ENCODE peak calls at places on chromosomes 3 and 15, in six cellular contexts. One of them, this sample, is unnamed.

GRCh38 chr15:38520035-38520434 is 44.6 kb downstream of the RASGRP1 start:
- DNase-seq in psoas muscle: no peak
- DNase-seq in dorsolateral prefrontal cortex: no peak
- DNase-seq in mesothelial cell of epicardium: no peak
- DNase-seq in pancreas: no peak
- DNase-seq in omental fat pad: no peak
- DNase-seq in this sample: no peak

GRCh38 chr15:34716111-34716510 is 38.7 kb downstream of the GJD2 start:
- DNase-seq in pancreas: no peak
- DNase-seq in mesothelial cell of epicardium: no peak
- DNase-seq in omental fat pad: no peak
- DNase-seq in psoas muscle: peak; percentile 20
- DNase-seq in dorsolateral prefrontal cortex: no peak
- DNase-seq in this sample: no peak

GRCh38 chr15:80480171-80480811 is 76.1 kb downstream of the ARNT2 start:
- DNase-seq in mesothelial cell of epicardium: no peak
- DNase-seq in pancreas: no peak
- DNase-seq in psoas muscle: peak; percentile 35
- DNase-seq in dorsolateral prefrontal cortex: no peak
- DNase-seq in omental fat pad: no peak
- DNase-seq in this sample: no peak

GRCh38 chr3:122921791-122922651 is 105.5 kb downstream of the SEMA5B start:
- DNase-seq in pancreas: no peak
- DNase-seq in mesothelial cell of epicardium: no peak
- DNase-seq in dorsolateral prefrontal cortex: no peak
- DNase-seq in omental fat pad: no peak
- DNase-seq in psoas muscle: no peak
- DNase-seq in this sample: no peak

GRCh38 chr3:129593595-129594339 is 12.7 kb downstream of the PLXND1 start:
- DNase-seq in mesothelial cell of epicardium: no peak
- DNase-seq in pancreas: no peak
- DNase-seq in psoas muscle: peak; percentile 25
- DNase-seq in dorsolateral prefrontal cortex: no peak
- DNase-seq in omental fat pad: no peak
- DNase-seq in this sample: peak; percentile 68

GRCh38 chr3:188061133-188061532 is 92.8 kb upstream of the LPP start:
- DNase-seq in dorsolateral prefrontal cortex: no peak
- DNase-seq in mesothelial cell of epicardium: no peak
- DNase-seq in psoas muscle: no peak
- DNase-seq in pancreas: no peak
- DNase-seq in omental fat pad: no peak
- DNase-seq in this sample: peak; percentile 24

GRCh38 chr3:16741890-16742289 is 136.7 kb upstream of the DAZL start:
- DNase-seq in omental fat pad: no peak
- DNase-seq in dorsolateral prefrontal cortex: no peak
- DNase-seq in psoas muscle: peak; percentile 29
- DNase-seq in pancreas: no peak
- DNase-seq in mesothelial cell of epicardium: no peak
- DNase-seq in this sample: no peak

GRCh38 chr15:23548071-23548470 is 17.4 kb upstream of the MKRN3 start:
- DNase-seq in omental fat pad: no peak
- DNase-seq in dorsolateral prefrontal cortex: no peak
- DNase-seq in mesothelial cell of epicardium: no peak
- DNase-seq in psoas muscle: no peak
- DNase-seq in pancreas: no peak
- DNase-seq in this sample: no peak

GRCh38 chr15:100075284-100075683 is 266.5 kb downstream of the ADAMTS17 start:
- DNase-seq in mesothelial cell of epicardium: no peak
- DNase-seq in dorsolateral prefrontal cortex: no peak
- DNase-seq in omental fat pad: no peak
- DNase-seq in psoas muscle: no peak
- DNase-seq in pancreas: no peak
- DNase-seq in this sample: no peak

GRCh38 chr3:122322095-122323075 is 2.7 kb upstream of the CSTA start:
- DNase-seq in dorsolateral prefrontal cortex: no peak
- DNase-seq in psoas muscle: no peak
- DNase-seq in mesothelial cell of epicardium: no peak
- DNase-seq in omental fat pad: no peak
- DNase-seq in pancreas: no peak
- DNase-seq in this sample: no peak

GRCh38 chr15:95169701-95170459 is 938.5 kb downstream of the MCTP2 start:
- DNase-seq in dorsolateral prefrontal cortex: peak; percentile 66
- DNase-seq in pancreas: no peak
- DNase-seq in omental fat pad: no peak
- DNase-seq in mesothelial cell of epicardium: no peak
- DNase-seq in psoas muscle: peak; percentile 40
- DNase-seq in this sample: no peak

GRCh38 chr3:151804267-151804666 is 9.6 kb upstream of the AADAC start:
- DNase-seq in mesothelial cell of epicardium: no peak
- DNase-seq in pancreas: no peak
- DNase-seq in dorsolateral prefrontal cortex: no peak
- DNase-seq in psoas muscle: no peak
- DNase-seq in omental fat pad: no peak
- DNase-seq in this sample: no peak

GRCh38 chr3:11914651-11915050 is 68.0 kb upstream of the TAMM41 start:
- DNase-seq in mesothelial cell of epicardium: peak; percentile 19
- DNase-seq in omental fat pad: no peak
- DNase-seq in pancreas: no peak
- DNase-seq in psoas muscle: no peak
- DNase-seq in dorsolateral prefrontal cortex: no peak
- DNase-seq in this sample: no peak

GRCh38 chr3:94360982-94361381 is 298.1 kb downstream of the NSUN3 start:
- DNase-seq in dorsolateral prefrontal cortex: no peak
- DNase-seq in omental fat pad: no peak
- DNase-seq in pancreas: no peak
- DNase-seq in mesothelial cell of epicardium: no peak
- DNase-seq in psoas muscle: peak; percentile 31
- DNase-seq in this sample: no peak

GRCh38 chr3:103127737-103128136 is 692.9 kb downstream of the ZPLD1 start:
- DNase-seq in mesothelial cell of epicardium: no peak
- DNase-seq in psoas muscle: no peak
- DNase-seq in dorsolateral prefrontal cortex: no peak
- DNase-seq in omental fat pad: no peak
- DNase-seq in pancreas: no peak
- DNase-seq in this sample: no peak

GRCh38 chr3:168865022-168865551 is 769.4 kb upstream of the GOLIM4 start:
- DNase-seq in psoas muscle: no peak
- DNase-seq in pancreas: no peak
- DNase-seq in mesothelial cell of epicardium: no peak
- DNase-seq in omental fat pad: no peak
- DNase-seq in dorsolateral prefrontal cortex: no peak
- DNase-seq in this sample: no peak

GRCh38 chr3:113218011-113218678 is 6.8 kb downstream of the BOC start:
- DNase-seq in psoas muscle: no peak
- DNase-seq in mesothelial cell of epicardium: no peak
- DNase-seq in pancreas: no peak
- DNase-seq in dorsolateral prefrontal cortex: no peak
- DNase-seq in omental fat pad: no peak
- DNase-seq in this sample: no peak

GRCh38 chr3:159174715-159175390 is 373.0 kb downstream of the MFSD1 start:
- DNase-seq in omental fat pad: no peak
- DNase-seq in psoas muscle: no peak
- DNase-seq in pancreas: no peak
- DNase-seq in mesothelial cell of epicardium: no peak
- DNase-seq in dorsolateral prefrontal cortex: no peak
- DNase-seq in this sample: no peak

GRCh38 chr3:126664591-126665214 is 9.8 kb upstream of the TXNRD3 start:
- DNase-seq in omental fat pad: no peak
- DNase-seq in dorsolateral prefrontal cortex: no peak
- DNase-seq in psoas muscle: no peak
- DNase-seq in pancreas: no peak
- DNase-seq in mesothelial cell of epicardium: no peak
- DNase-seq in this sample: no peak

GRCh38 chr3:175404667-175405066 is 545.5 kb downstream of the NAALADL2 start:
- DNase-seq in omental fat pad: no peak
- DNase-seq in psoas muscle: no peak
- DNase-seq in pancreas: no peak
- DNase-seq in mesothelial cell of epicardium: no peak
- DNase-seq in dorsolateral prefrontal cortex: no peak
- DNase-seq in this sample: no peak

GRCh38 chr15:74053941-74054529 is 28.3 kb downstream of the GOLGA6A start:
- DNase-seq in mesothelial cell of epicardium: peak; percentile 78
- DNase-seq in pancreas: peak; percentile 71
- DNase-seq in omental fat pad: no peak
- DNase-seq in dorsolateral prefrontal cortex: peak; percentile 68
- DNase-seq in psoas muscle: peak; percentile 82
- DNase-seq in this sample: no peak

GRCh38 chr15:26842391-26842790 is 24.5 kb upstream of the GABRA5 start:
- DNase-seq in dorsolateral prefrontal cortex: no peak
- DNase-seq in mesothelial cell of epicardium: no peak
- DNase-seq in pancreas: no peak
- DNase-seq in omental fat pad: no peak
- DNase-seq in psoas muscle: no peak
- DNase-seq in this sample: no peak

GRCh38 chr3:54213910-54214309 is 91.6 kb downstream of the CACNA2D3 start:
- DNase-seq in omental fat pad: no peak
- DNase-seq in psoas muscle: no peak
- DNase-seq in pancreas: no peak
- DNase-seq in dorsolateral prefrontal cortex: no peak
- DNase-seq in mesothelial cell of epicardium: no peak
- DNase-seq in this sample: no peak

GRCh38 chr3:166527325-166527724 is 690.1 kb upstream of the BCHE start:
- DNase-seq in psoas muscle: no peak
- DNase-seq in mesothelial cell of epicardium: no peak
- DNase-seq in pancreas: no peak
- DNase-seq in dorsolateral prefrontal cortex: no peak
- DNase-seq in omental fat pad: no peak
- DNase-seq in this sample: no peak

GRCh38 chr3:27357665-27358258 is 11.4 kb downstream of the NEK10 start:
- DNase-seq in dorsolateral prefrontal cortex: no peak
- DNase-seq in mesothelial cell of epicardium: peak; percentile 46
- DNase-seq in psoas muscle: no peak
- DNase-seq in omental fat pad: no peak
- DNase-seq in pancreas: peak; percentile 32
- DNase-seq in this sample: no peak

GRCh38 chr15:78418239-78418638 is 19.8 kb upstream of the IREB2 start:
- DNase-seq in dorsolateral prefrontal cortex: no peak
- DNase-seq in pancreas: no peak
- DNase-seq in psoas muscle: no peak
- DNase-seq in omental fat pad: no peak
- DNase-seq in mesothelial cell of epicardium: no peak
- DNase-seq in this sample: no peak

GRCh38 chr15:78418681-78419080 is 19.3 kb upstream of the IREB2 start:
- DNase-seq in mesothelial cell of epicardium: no peak
- DNase-seq in pancreas: no peak
- DNase-seq in psoas muscle: no peak
- DNase-seq in dorsolateral prefrontal cortex: no peak
- DNase-seq in omental fat pad: no peak
- DNase-seq in this sample: no peak

GRCh38 chr15:78414608-78415250 is 23.3 kb upstream of the IREB2 start:
- DNase-seq in mesothelial cell of epicardium: no peak
- DNase-seq in dorsolateral prefrontal cortex: no peak
- DNase-seq in pancreas: no peak
- DNase-seq in omental fat pad: no peak
- DNase-seq in psoas muscle: no peak
- DNase-seq in this sample: no peak

GRCh38 chr15:78419331-78419730 is 18.7 kb upstream of the IREB2 start:
- DNase-seq in psoas muscle: no peak
- DNase-seq in omental fat pad: no peak
- DNase-seq in dorsolateral prefrontal cortex: no peak
- DNase-seq in pancreas: no peak
- DNase-seq in mesothelial cell of epicardium: no peak
- DNase-seq in this sample: no peak

DNA sequence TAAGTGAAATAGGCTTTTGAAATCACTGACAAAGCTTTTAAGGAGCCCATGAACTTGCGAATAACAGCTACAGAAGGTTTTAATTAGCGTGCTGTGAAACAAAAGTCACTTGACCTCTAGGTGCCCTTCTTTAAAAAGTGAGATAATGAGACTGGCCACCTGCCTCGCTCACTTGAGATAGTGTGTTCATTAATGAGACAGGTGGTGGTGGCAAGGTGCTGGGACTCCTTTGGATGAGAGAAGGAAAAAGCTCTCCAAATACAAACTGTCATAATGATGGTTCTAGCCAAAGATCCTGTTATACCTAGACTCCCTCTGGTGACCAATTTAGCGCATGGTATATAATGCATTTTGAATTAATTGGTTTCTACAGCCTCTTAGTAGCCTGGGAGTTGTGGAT is 22.7 kb upstream of the IREB2 start:
- DNase-seq in mesothelial cell of epicardium: no peak
- DNase-seq in dorsolateral prefrontal cortex: no peak
- DNase-seq in psoas muscle: no peak
- DNase-seq in pancreas: no peak
- DNase-seq in omental fat pad: no peak
- DNase-seq in this sample: no peak
- TF ChIP-seq CTCF in mesothelial cell of epicardium: peak; percentile 51
- TF ChIP-seq CTCF in dorsolateral prefrontal cortex: peak; percentile 44
- TF ChIP-seq CTCF in psoas muscle: peak; percentile 17
- TF ChIP-seq CTCF in pancreas: no peak
- TF ChIP-seq CTCF in omental fat pad: no peak
- TF ChIP-seq CTCF in this sample: no peak

GRCh38 chr3:134527037-134527436 is 41.2 kb downstream of the CEP63 start:
- DNase-seq in pancreas: no peak
- DNase-seq in omental fat pad: no peak
- DNase-seq in dorsolateral prefrontal cortex: no peak
- DNase-seq in mesothelial cell of epicardium: no peak
- DNase-seq in psoas muscle: no peak
- DNase-seq in this sample: no peak
- TF ChIP-seq CTCF in pancreas: no peak
- TF ChIP-seq CTCF in omental fat pad: no peak
- TF ChIP-seq CTCF in dorsolateral prefrontal cortex: no peak
- TF ChIP-seq CTCF in mesothelial cell of epicardium: no peak
- TF ChIP-seq CTCF in psoas muscle: no peak
- TF ChIP-seq CTCF in this sample: no peak

GRCh38 chr15:72302955-72303354 is 17.0 kb downstream of the CELF6 start:
- DNase-seq in pancreas: no peak
- DNase-seq in mesothelial cell of epicardium: no peak
- DNase-seq in psoas muscle: no peak
- DNase-seq in omental fat pad: no peak
- DNase-seq in dorsolateral prefrontal cortex: no peak
- DNase-seq in this sample: no peak

GRCh38 chr15:72304596-72304995 is 15.4 kb downstream of the CELF6 start:
- DNase-seq in dorsolateral prefrontal cortex: no peak
- DNase-seq in psoas muscle: no peak
- DNase-seq in pancreas: no peak
- DNase-seq in mesothelial cell of epicardium: no peak
- DNase-seq in omental fat pad: no peak
- DNase-seq in this sample: no peak

GRCh38 chr15:72312605-72313447 is 7.1 kb downstream of the CELF6 start:
- DNase-seq in psoas muscle: peak; percentile 50
- DNase-seq in dorsolateral prefrontal cortex: peak; percentile 71
- DNase-seq in mesothelial cell of epicardium: peak; percentile 53
- DNase-seq in pancreas: peak; percentile 79
- DNase-seq in omental fat pad: no peak
- DNase-seq in this sample: peak; percentile 53

GRCh38 chr15:72306211-72306785 is 13.7 kb downstream of the CELF6 start:
- DNase-seq in psoas muscle: no peak
- DNase-seq in dorsolateral prefrontal cortex: peak; percentile 79
- DNase-seq in mesothelial cell of epicardium: no peak
- DNase-seq in omental fat pad: no peak
- DNase-seq in pancreas: no peak
- DNase-seq in this sample: no peak

GRCh38 chr15:72307036-72307435 is 12.9 kb downstream of the CELF6 start:
- DNase-seq in dorsolateral prefrontal cortex: no peak
- DNase-seq in mesothelial cell of epicardium: no peak
- DNase-seq in psoas muscle: no peak
- DNase-seq in pancreas: no peak
- DNase-seq in omental fat pad: no peak
- DNase-seq in this sample: no peak
- TF ChIP-seq CTCF in dorsolateral prefrontal cortex: no peak
- TF ChIP-seq CTCF in mesothelial cell of epicardium: no peak
- TF ChIP-seq CTCF in psoas muscle: no peak
- TF ChIP-seq CTCF in pancreas: no peak
- TF ChIP-seq CTCF in omental fat pad: no peak
- TF ChIP-seq CTCF in this sample: no peak

GRCh38 chr15:65832549-65833364 is 36.5 kb upstream of the RAB11A start:
- DNase-seq in mesothelial cell of epicardium: no peak
- DNase-seq in dorsolateral prefrontal cortex: peak; percentile 45
- DNase-seq in psoas muscle: peak; percentile 85
- DNase-seq in pancreas: peak; percentile 90
- DNase-seq in omental fat pad: peak; percentile 29
- DNase-seq in this sample: peak; percentile 41
- TF ChIP-seq CTCF in mesothelial cell of epicardium: no peak
- TF ChIP-seq CTCF in dorsolateral prefrontal cortex: no peak
- TF ChIP-seq CTCF in psoas muscle: peak; percentile 21
- TF ChIP-seq CTCF in pancreas: no peak
- TF ChIP-seq CTCF in omental fat pad: no peak
- TF ChIP-seq CTCF in this sample: no peak